ENCODE peak calls at places on chromosome 11, in nine cellular contexts. O is NCI-H1105, Y is HEK293T, H is stomach, Q is GM13976, G is astrocyte, A is A549, C is NB4, F is mucosa of descending colon. V is an unnamed sample.

GRCh38 chr11:18853086-18853720 is 61.6 kb upstream of the PTPN5 start:
- DNase-seq in O (peak; percentile 46), Y (peak; percentile 22), H (no peak), Q (peak; percentile 17), G (peak; percentile 10), A (peak; percentile 10), C (peak; percentile 32), F (peak; percentile 3), V (no peak)

GRCh38 chr11:19567996-19568395 is 144.6 kb upstream of the NAV2 start:
- DNase-seq in O (no peak), Y (no peak), H (no peak), Q (no peak), G (no peak), A (no peak), C (no peak), F (no peak), V (no peak)

GRCh38 chr11:1041936-1042608 is 5.6 kb upstream of the MUC6 start:
- DNase-seq in O (no peak), Y (no peak), H (peak; percentile 84), Q (no peak), G (no peak), A (peak; percentile 44), C (no peak), F (peak; percentile 71), V (no peak)

GRCh38 chr11:70587095-70587389 is 188.7 kb downstream of the CTTN start:
- DNase-seq in O (no peak), Y (no peak), H (no peak), Q (no peak), G (no peak), A (no peak), C (peak; percentile 79), F (no peak), V (no peak)

GRCh38 chr11:20937826-20938225 is 268.4 kb downstream of the NELL1 start:
- DNase-seq in O (no peak), Y (no peak), H (no peak), Q (no peak), G (no peak), A (no peak), C (no peak), F (no peak), V (no peak)

GRCh38 chr11:76781861-76782500 is 1.2 kb upstream of the TSKU start:
- DNase-seq in O (no peak), Y (no peak), H (no peak), Q (no peak), G (no peak), A (no peak), C (peak; percentile 27), F (no peak), V (no peak)

GRCh38 chr11:130849215-130849568 is 67.1 kb downstream of the SNX19 start:
- DNase-seq in O (no peak), Y (no peak), H (no peak), Q (no peak), G (peak; percentile 88), A (no peak), C (no peak), F (no peak), V (no peak)

GRCh38 chr11:78802058-78802633 is 227.5 kb upstream of the NARS2 start:
- DNase-seq in O (no peak), Y (no peak), H (peak; percentile 49), Q (no peak), G (peak; percentile 50), A (no peak), C (no peak), F (no peak), V (no peak)

GRCh38 chr11:121892131-121892681 is 223.8 kb downstream of the BLID start:
- DNase-seq in O (peak; percentile 4), Y (no peak), H (no peak), Q (no peak), G (peak; percentile 82), A (no peak), C (no peak), F (no peak), V (no peak)

GRCh38 chr11:57566035-57566504 is 1.4 kb downstream of the UBE2L6 start:
- DNase-seq in O (peak; percentile 3), Y (no peak), H (peak; percentile 59), Q (peak; percentile 70), G (peak; percentile 35), A (no peak), C (peak; percentile 46), F (peak; percentile 61), V (no peak)

GRCh38 chr11:96215094-96215782 is 127.8 kb downstream of the MAML2 start:
- DNase-seq in O (no peak), Y (no peak), H (no peak), Q (peak; percentile 42), G (peak; percentile 66), A (no peak), C (peak; percentile 72), F (peak; percentile 37), V (no peak)

GRCh38 chr11:38814670-38815069 is 2216.6 kb upstream of the RAG2 start:
- DNase-seq in O (no peak), Y (no peak), H (no peak), Q (no peak), G (peak; percentile 89), A (no peak), C (no peak), F (no peak), V (no peak)

GRCh38 chr11:69947059-69947771 is 128.0 kb upstream of the FGF3 start:
- DNase-seq in O (no peak), Y (no peak), H (no peak), Q (no peak), G (no peak), A (no peak), C (peak; percentile 15), F (no peak), V (no peak)

GRCh38 chr11:68974421-68975194 is 6.2 kb downstream of the MRGPRD start:
- DNase-seq in O (no peak), Y (peak; percentile 69), H (no peak), Q (peak; percentile 67), G (no peak), A (peak; percentile 62), C (peak; percentile 57), F (no peak), V (peak; percentile 38)

GRCh38 chr11:128956401-128957203 is 13.9 kb upstream of the TP53AIP1 start:
- DNase-seq in O (peak; percentile 85), Y (peak; percentile 73), H (no peak), Q (peak; percentile 70), G (peak; percentile 57), A (peak; percentile 62), C (peak; percentile 62), F (peak; percentile 70), V (no peak)

GRCh38 chr11:114026355-114026754 is 33.2 kb upstream of the ZBTB16 start:
- DNase-seq in O (no peak), Y (peak; percentile 60), H (no peak), Q (no peak), G (no peak), A (no peak), C (peak; percentile 73), F (no peak), V (no peak)

GRCh38 chr11:44464741-44465140 is 100.7 kb upstream of the CD82 start:
- DNase-seq in O (no peak), Y (no peak), H (no peak), Q (no peak), G (no peak), A (no peak), C (peak; percentile 11), F (no peak), V (no peak)

GRCh38 chr11:115408036-115408911 is 95.9 kb downstream of the CADM1 start:
- DNase-seq in O (no peak), Y (no peak), H (no peak), Q (no peak), G (peak; percentile 75), A (no peak), C (no peak), F (no peak), V (no peak)

GRCh38 chr11:3165916-3166267 is 782 bp upstream of the OSBPL5 start:
- DNase-seq in O (no peak), Y (no peak), H (no peak), Q (no peak), G (no peak), A (no peak), C (no peak), F (no peak), V (peak; percentile 9)

V was measured in right lobe of liver.